ENCODE peak calls at places on chromosomes 1 and 21, in five cellular contexts. One of them, this sample, is unnamed.

GRCh38 chr1:179976970-179977651 is 22.5 kb downstream of the CEP350 start:
- DNase-seq in kidney epithelial cell: no peak
- DNase-seq in brain microvascular endothelial cell: no peak
- DNase-seq in lower lobe of right lung: no peak
- DNase-seq in AG10803: no peak
- DNase-seq in this sample: no peak

GRCh38 chr1:187877220-187877619 is 1048.5 kb downstream of the PLA2G4A start:
- DNase-seq in kidney epithelial cell: no peak
- DNase-seq in brain microvascular endothelial cell: no peak
- DNase-seq in lower lobe of right lung: no peak
- DNase-seq in AG10803: no peak
- DNase-seq in this sample: no peak

GRCh38 chr1:187931781-187932180 is 1103.0 kb downstream of the PLA2G4A start:
- DNase-seq in kidney epithelial cell: no peak
- DNase-seq in brain microvascular endothelial cell: no peak
- DNase-seq in lower lobe of right lung: no peak
- DNase-seq in AG10803: no peak
- DNase-seq in this sample: no peak

GRCh38 chr21:33434770-33435360 is 31.7 kb downstream of the IFNGR2 start:
- DNase-seq in kidney epithelial cell: peak
- DNase-seq in brain microvascular endothelial cell: peak
- DNase-seq in lower lobe of right lung: peak
- DNase-seq in AG10803: peak
- DNase-seq in this sample: peak

GRCh38 chr1:167221126-167221803 is 579 bp downstream of the POU2F1 start:
- DNase-seq in kidney epithelial cell: no peak
- DNase-seq in brain microvascular endothelial cell: no peak
- DNase-seq in lower lobe of right lung: no peak
- DNase-seq in AG10803: no peak
- DNase-seq in this sample: no peak

GRCh38 chr1:2044510-2045319 is 5.5 kb upstream of the PRKCZ start:
- DNase-seq in kidney epithelial cell: no peak
- DNase-seq in brain microvascular endothelial cell: peak
- DNase-seq in lower lobe of right lung: peak
- DNase-seq in AG10803: peak
- DNase-seq in this sample: peak

GRCh38 chr1:76933847-76934657 is 66.8 kb downstream of the ST6GALNAC5 start:
- DNase-seq in kidney epithelial cell: no peak
- DNase-seq in brain microvascular endothelial cell: no peak
- DNase-seq in lower lobe of right lung: no peak
- DNase-seq in AG10803: no peak
- DNase-seq in this sample: no peak

GRCh38 chr1:193539731-193540459 is 353.5 kb upstream of the B3GALT2 start:
- DNase-seq in kidney epithelial cell: no peak
- DNase-seq in brain microvascular endothelial cell: no peak
- DNase-seq in lower lobe of right lung: no peak
- DNase-seq in AG10803: no peak
- DNase-seq in this sample: no peak

GRCh38 chr1:113993072-113993471 is 13.8 kb downstream of the OLFML3 start:
- DNase-seq in kidney epithelial cell: no peak
- DNase-seq in brain microvascular endothelial cell: no peak
- DNase-seq in lower lobe of right lung: no peak
- DNase-seq in AG10803: no peak
- DNase-seq in this sample: no peak

GRCh38 chr1:32249831-32250525 is 1.1 kb upstream of the LCK start:
- DNase-seq in kidney epithelial cell: no peak
- DNase-seq in brain microvascular endothelial cell: no peak
- DNase-seq in lower lobe of right lung: no peak
- DNase-seq in AG10803: no peak
- DNase-seq in this sample: peak

GRCh38 chr1:45116340-45116739 is 90.1 kb downstream of the ZSWIM5 start:
- DNase-seq in kidney epithelial cell: no peak
- DNase-seq in brain microvascular endothelial cell: no peak
- DNase-seq in lower lobe of right lung: no peak
- DNase-seq in AG10803: no peak
- DNase-seq in this sample: no peak

GRCh38 chr1:116529199-116529616 is 41.6 kb downstream of the CD58 start:
- DNase-seq in kidney epithelial cell: no peak
- DNase-seq in brain microvascular endothelial cell: peak
- DNase-seq in lower lobe of right lung: no peak
- DNase-seq in AG10803: peak
- DNase-seq in this sample: no peak

GRCh38 chr1:203448521-203449061 is 27.0 kb upstream of the PRELP start:
- DNase-seq in kidney epithelial cell: no peak
- DNase-seq in brain microvascular endothelial cell: no peak
- DNase-seq in lower lobe of right lung: no peak
- DNase-seq in AG10803: peak
- DNase-seq in this sample: peak

GRCh38 chr1:217089239-217090014 is 366.2 kb upstream of the ESRRG start:
- DNase-seq in kidney epithelial cell: no peak
- DNase-seq in brain microvascular endothelial cell: peak
- DNase-seq in lower lobe of right lung: no peak
- DNase-seq in AG10803: no peak
- DNase-seq in this sample: peak

GRCh38 chr1:225934711-225935110 is 6.3 kb downstream of the LEFTY2 start:
- DNase-seq in kidney epithelial cell: no peak
- DNase-seq in brain microvascular endothelial cell: no peak
- DNase-seq in lower lobe of right lung: no peak
- DNase-seq in AG10803: no peak
- DNase-seq in this sample: no peak

GRCh38 chr1:225940385-225941151 is 452 bp downstream of the LEFTY2 start:
- DNase-seq in kidney epithelial cell: no peak
- DNase-seq in brain microvascular endothelial cell: no peak
- DNase-seq in lower lobe of right lung: no peak
- DNase-seq in AG10803: no peak
- DNase-seq in this sample: no peak

GRCh38 chr1:225933072-225933471 is 7.9 kb downstream of the LEFTY2 start:
- DNase-seq in kidney epithelial cell: peak
- DNase-seq in brain microvascular endothelial cell: peak
- DNase-seq in lower lobe of right lung: no peak
- DNase-seq in AG10803: peak
- DNase-seq in this sample: no peak

GRCh38 chr1:225941220-225941948 is at the start of gene LEFTY2:
- DNase-seq in kidney epithelial cell: no peak
- DNase-seq in brain microvascular endothelial cell: no peak
- DNase-seq in lower lobe of right lung: no peak
- DNase-seq in AG10803: no peak
- DNase-seq in this sample: peak

DNA sequence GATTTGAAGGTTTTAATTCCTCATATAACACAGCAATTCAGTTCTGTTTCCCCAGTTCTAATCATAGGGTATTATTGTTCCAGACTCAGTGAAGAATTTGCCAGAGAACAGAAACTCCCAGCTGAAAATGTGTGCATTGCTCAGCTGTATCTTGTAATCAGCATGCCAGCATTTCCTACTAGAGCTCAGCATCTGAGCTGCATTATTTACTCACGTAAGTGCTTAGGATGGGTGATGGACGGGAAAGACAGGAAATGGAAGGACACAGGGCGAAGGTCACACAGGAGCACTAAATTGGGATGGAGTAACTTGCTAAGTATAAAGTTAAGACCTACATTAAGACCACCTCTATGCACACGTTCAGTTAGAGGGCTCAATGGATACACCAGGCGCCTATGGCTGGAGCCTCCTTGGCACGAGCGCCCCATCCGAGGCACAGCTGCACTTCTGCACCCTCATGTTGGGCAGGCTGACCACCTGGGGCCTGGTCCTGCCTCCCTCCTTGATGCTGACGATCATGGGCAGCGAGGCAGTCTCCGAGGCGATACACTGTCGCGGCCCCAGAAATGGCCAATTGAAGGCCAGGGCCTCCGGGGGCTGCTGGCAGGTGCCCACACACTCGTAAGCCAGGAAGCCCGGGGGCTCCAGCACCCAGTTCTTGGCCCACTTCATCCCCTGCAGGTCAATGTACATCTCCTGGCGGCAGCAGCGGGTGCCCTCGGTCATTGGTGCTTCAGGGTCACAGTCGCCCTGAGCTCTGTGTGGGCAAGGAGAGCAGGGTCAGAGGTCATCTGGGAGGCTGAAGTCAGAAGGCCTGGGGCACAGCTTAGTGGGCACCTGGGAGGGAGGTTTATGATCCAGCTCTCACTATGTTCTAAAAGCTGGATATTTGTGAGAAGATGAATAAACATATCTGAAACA is 3.7 kb downstream of the LEFTY2 start:
- DNase-seq in kidney epithelial cell: no peak
- DNase-seq in brain microvascular endothelial cell: no peak
- DNase-seq in lower lobe of right lung: no peak
- DNase-seq in AG10803: peak
- DNase-seq in this sample: no peak
- H3K4me3 ChIP-seq in kidney epithelial cell: no peak
- H3K4me3 ChIP-seq in brain microvascular endothelial cell: no peak
- H3K4me3 ChIP-seq in lower lobe of right lung: no peak
- H3K4me3 ChIP-seq in AG10803: no peak
- H3K4me3 ChIP-seq in this sample: no peak

GRCh38 chr1:147722114-147722513 is 38.3 kb downstream of the GJA5 start:
- DNase-seq in kidney epithelial cell: no peak
- DNase-seq in brain microvascular endothelial cell: no peak
- DNase-seq in lower lobe of right lung: no peak
- DNase-seq in AG10803: no peak
- DNase-seq in this sample: no peak

GRCh38 chr1:147726161-147726560 is 34.2 kb downstream of the GJA5 start:
- DNase-seq in kidney epithelial cell: no peak
- DNase-seq in brain microvascular endothelial cell: no peak
- DNase-seq in lower lobe of right lung: no peak
- DNase-seq in AG10803: no peak
- DNase-seq in this sample: no peak

GRCh38 chr1:147721711-147722110 is 38.7 kb downstream of the GJA5 start:
- DNase-seq in kidney epithelial cell: no peak
- DNase-seq in brain microvascular endothelial cell: no peak
- DNase-seq in lower lobe of right lung: no peak
- DNase-seq in AG10803: peak
- DNase-seq in this sample: peak

GRCh38 chr1:147725685-147726084 is 34.7 kb downstream of the GJA5 start:
- DNase-seq in kidney epithelial cell: no peak
- DNase-seq in brain microvascular endothelial cell: no peak
- DNase-seq in lower lobe of right lung: no peak
- DNase-seq in AG10803: no peak
- DNase-seq in this sample: no peak

DNA sequence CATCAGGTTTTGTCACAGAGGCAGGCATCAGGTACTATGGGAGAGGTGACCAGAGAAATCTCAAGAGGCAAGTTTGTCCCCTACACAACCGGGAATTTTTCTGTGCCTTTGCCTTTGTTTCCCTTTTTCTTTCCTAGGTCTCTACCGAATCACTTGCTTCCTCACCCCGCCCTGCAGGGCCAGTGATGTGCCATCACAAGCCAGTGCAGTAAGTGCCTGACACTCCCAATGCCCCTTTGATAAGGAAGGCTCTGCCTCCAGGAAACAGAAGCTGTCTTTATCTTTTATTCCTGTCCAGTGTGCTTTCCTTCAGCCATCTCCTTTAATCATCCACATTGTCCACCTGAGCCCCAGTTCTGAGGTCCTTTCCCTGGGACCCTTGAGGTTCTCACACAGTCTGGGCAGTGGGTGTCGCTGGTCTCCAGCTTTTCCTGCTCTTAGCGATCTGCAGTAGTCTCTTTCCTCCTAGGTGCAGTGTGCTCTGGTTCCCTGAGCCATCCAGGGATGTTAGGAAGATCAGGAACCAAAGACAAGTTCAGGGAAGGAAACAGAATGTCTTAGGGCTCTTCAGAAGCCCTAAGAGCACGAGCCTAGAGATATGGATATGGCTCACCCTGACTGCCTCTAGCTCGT is 36.6 kb downstream of the GJA5 start:
- DNase-seq in kidney epithelial cell: no peak
- DNase-seq in brain microvascular endothelial cell: peak
- DNase-seq in lower lobe of right lung: peak
- DNase-seq in AG10803: peak
- DNase-seq in this sample: peak
- TF ChIP-seq CTCF in kidney epithelial cell: peak
- TF ChIP-seq CTCF in brain microvascular endothelial cell: peak
- TF ChIP-seq CTCF in lower lobe of right lung: peak
- TF ChIP-seq CTCF in AG10803: peak
- TF ChIP-seq CTCF in this sample: peak

DNA sequence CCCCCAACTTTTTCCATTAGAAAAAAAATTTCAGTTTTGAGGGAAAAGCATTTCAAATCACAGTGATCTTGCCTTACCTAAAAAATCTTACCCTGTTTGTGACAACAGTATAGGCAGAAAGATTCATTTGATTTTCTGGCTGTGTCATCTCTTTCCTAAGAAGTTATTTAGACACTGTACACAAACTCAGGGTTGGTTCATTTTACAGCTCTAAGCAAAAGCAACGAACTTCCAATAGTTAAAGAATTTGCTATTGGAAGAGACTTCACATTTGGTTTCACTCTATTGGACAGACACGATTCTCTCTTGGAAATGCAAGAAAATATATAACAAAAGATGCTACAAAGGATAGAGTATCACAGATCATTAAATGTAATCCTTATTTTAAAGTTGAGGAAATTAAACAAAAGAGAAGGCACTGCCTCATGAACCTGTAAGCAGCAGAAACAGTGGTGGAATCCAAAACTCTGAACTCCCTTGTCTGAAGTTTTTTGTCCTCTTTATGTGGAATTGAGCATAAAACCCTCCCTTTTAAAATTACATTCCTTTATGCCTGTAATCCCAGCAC is 20.8 kb downstream of the EYA3 start:
- DNase-seq in kidney epithelial cell: no peak
- DNase-seq in brain microvascular endothelial cell: no peak
- DNase-seq in lower lobe of right lung: no peak
- DNase-seq in AG10803: no peak
- DNase-seq in this sample: peak
- H3K4me3 ChIP-seq in kidney epithelial cell: no peak
- H3K4me3 ChIP-seq in brain microvascular endothelial cell: no peak
- H3K4me3 ChIP-seq in lower lobe of right lung: no peak
- H3K4me3 ChIP-seq in AG10803: no peak
- H3K4me3 ChIP-seq in this sample: no peak

GRCh38 chr1:17755120-17755519 is at the start of gene ACTL8:
- DNase-seq in kidney epithelial cell: no peak
- DNase-seq in brain microvascular endothelial cell: no peak
- DNase-seq in lower lobe of right lung: peak
- DNase-seq in AG10803: no peak
- DNase-seq in this sample: no peak

GRCh38 chr1:17762313-17762712 is 7.2 kb downstream of the ACTL8 start:
- DNase-seq in kidney epithelial cell: no peak
- DNase-seq in brain microvascular endothelial cell: no peak
- DNase-seq in lower lobe of right lung: no peak
- DNase-seq in AG10803: no peak
- DNase-seq in this sample: no peak

GRCh38 chr1:17752356-17752755 is 2.8 kb upstream of the ACTL8 start:
- DNase-seq in kidney epithelial cell: no peak
- DNase-seq in brain microvascular endothelial cell: no peak
- DNase-seq in lower lobe of right lung: no peak
- DNase-seq in AG10803: no peak
- DNase-seq in this sample: no peak

GRCh38 chr1:17759114-17759513 is 4.0 kb downstream of the ACTL8 start:
- DNase-seq in kidney epithelial cell: no peak
- DNase-seq in brain microvascular endothelial cell: no peak
- DNase-seq in lower lobe of right lung: peak
- DNase-seq in AG10803: no peak
- DNase-seq in this sample: peak

DNA sequence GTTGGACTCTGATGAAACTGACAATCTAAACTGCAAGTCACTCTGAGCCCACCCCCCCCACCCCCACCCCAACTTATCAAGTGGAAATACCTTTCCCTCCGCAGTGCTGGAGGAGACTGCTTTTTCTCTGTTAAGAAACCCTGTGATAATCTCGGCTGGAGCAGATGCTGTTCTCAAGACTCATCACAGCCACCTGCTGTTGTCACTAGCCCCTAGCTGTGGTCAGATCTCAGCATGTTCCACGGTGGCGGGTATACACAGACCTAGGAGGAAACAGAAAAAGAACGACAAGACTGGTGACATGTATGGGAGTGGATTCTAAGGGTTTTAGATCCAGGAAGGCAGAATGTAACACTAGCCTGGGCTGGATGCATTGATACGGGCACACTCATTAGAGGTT is 2.3 kb downstream of the ACTL8 start:
- DNase-seq in kidney epithelial cell: no peak
- DNase-seq in brain microvascular endothelial cell: no peak
- DNase-seq in lower lobe of right lung: no peak
- DNase-seq in AG10803: no peak
- DNase-seq in this sample: no peak
- TF ChIP-seq CTCF in kidney epithelial cell: no peak
- TF ChIP-seq CTCF in brain microvascular endothelial cell: no peak
- TF ChIP-seq CTCF in lower lobe of right lung: no peak
- TF ChIP-seq CTCF in AG10803: no peak
- TF ChIP-seq CTCF in this sample: no peak

This sample was measured in cardiac fibroblast.